ENCODE peak calls at places on chromosomes 4 and X, in five cellular contexts. J, S, H, Y and G are unnamed samples.

GRCh38 chrX:16552546-16552945 is 97.4 kb upstream of the S100G start:
- DNase-seq in H (no peak), Y (no peak), J (no peak), S (peak), G (peak)

GRCh38 chrX:40158036-40158706 is 60.4 kb upstream of the BCOR start:
- DNase-seq in Y (no peak), S (no peak), H (no peak), J (peak), G (no peak)

GRCh38 chrX:154485150-154486051 is 1.0 kb downstream of the UBL4A start:
- DNase-seq in J (no peak), Y (no peak), H (no peak), S (no peak), G (no peak)

GRCh38 chr4:33746979-33747378 is 2497.3 kb downstream of the ARAP2 start:
- DNase-seq in Y (no peak), H (no peak), S (peak), J (no peak), G (no peak)

GRCh38 chr4:19748911-19749473 is 502.7 kb upstream of the SLIT2 start:
- DNase-seq in S (no peak), H (no peak), Y (no peak), J (no peak), G (peak)

GRCh38 chr4:55854132-55854531 is 684 bp downstream of the EXOC1 start:
- DNase-seq in J (no peak), S (no peak), H (peak), Y (no peak), G (no peak)

GRCh38 chr4:159201168-159201567 is 98.3 kb downstream of the RAPGEF2 start:
- DNase-seq in S (no peak), H (peak), Y (no peak), J (no peak), G (no peak)

GRCh38 chr4:41939016-41939623 is 3.9 kb downstream of the TMEM33 start:
- DNase-seq in H (no peak), J (no peak), S (peak), Y (no peak), G (peak)

GRCh38 chrX:135194684-135195083 is 23.5 kb upstream of the CT55 start:
- DNase-seq in Y (no peak), H (no peak), J (no peak), S (no peak), G (no peak)

GRCh38 chr4:2962614-2963184 is 507 bp downstream of the NOP14 start:
- DNase-seq in Y (no peak), J (no peak), H (peak), S (no peak), G (peak)

GRCh38 chr4:69830529-69831269 is 29.2 kb downstream of the SULT1E1 start:
- DNase-seq in Y (no peak), H (no peak), J (peak), S (peak), G (peak)

GRCh38 chrX:42466706-42467105 is 311.3 kb downstream of the PPP1R2C start:
- DNase-seq in J (no peak), S (peak), Y (no peak), H (no peak), G (peak)

GRCh38 chr4:158020175-158020574 is 152.7 kb downstream of the GASK1B start:
- DNase-seq in H (no peak), J (no peak), Y (no peak), S (peak), G (peak)

GRCh38 chr4:55138367-55138766 is 13.0 kb upstream of the KDR start:
- DNase-seq in J (no peak), Y (no peak), S (no peak), H (no peak), G (no peak)

GRCh38 chrX:10217218-10217617 is 60.4 kb downstream of the CLCN4 start:
- DNase-seq in H (no peak), J (no peak), S (no peak), Y (peak), G (no peak)

GRCh38 chrX:37825225-37825842 is 22.0 kb downstream of the DYNLT3 start:
- DNase-seq in J (no peak), Y (no peak), S (peak), H (peak), G (peak)

GRCh38 chr4:152255437-152255836 is 280.5 kb downstream of the FBXW7 start:
- DNase-seq in Y (no peak), J (no peak), S (peak), H (no peak), G (peak)

GRCh38 chr4:122003335-122003734 is 51.5 kb upstream of the TRPC3 start:
- DNase-seq in Y (no peak), J (no peak), H (peak), S (peak), G (no peak)

GRCh38 chrX:68432648-68433047 is 647 bp downstream of the OPHN1 start:
- DNase-seq in J (no peak), S (no peak), Y (no peak), H (no peak), G (peak)

GRCh38 chr4:36215627-36216026 is 28.7 kb downstream of the ARAP2 start:
- DNase-seq in J (no peak), H (no peak), Y (no peak), S (no peak), G (no peak)

GRCh38 chr4:41873380-41874295 is 61.6 kb upstream of the TMEM33 start:
- DNase-seq in H (no peak), S (no peak), Y (no peak), J (no peak), G (no peak)

GRCh38 chr4:61408163-61408562 is 208.0 kb downstream of the ADGRL3 start:
- DNase-seq in J (no peak), S (no peak), H (no peak), Y (no peak), G (no peak)

GRCh38 chrX:134669378-134670098 is 11.3 kb upstream of the PLAC1 start:
- DNase-seq in S (peak), J (no peak), Y (peak), H (no peak), G (peak)

GRCh38 chr4:182188622-182189021 is 54.6 kb upstream of the TENM3 start:
- DNase-seq in J (no peak), H (no peak), Y (no peak), S (no peak), G (peak)

GRCh38 chrX:41086627-41086932 is 1.3 kb downstream of the USP9X start:
- DNase-seq in J (no peak), H (no peak), Y (no peak), S (no peak), G (no peak)

GRCh38 chr4:99947190-99947578 is 766 bp upstream of the DNAJB14 start:
- DNase-seq in J (no peak), Y (no peak), S (no peak), H (no peak), G (no peak)

GRCh38 chrX:13293700-13294099 is 26.2 kb downstream of the ATXN3L start:
- DNase-seq in S (peak), Y (no peak), J (no peak), H (peak), G (peak)